ENCODE peak calls at places on chromosomes 4 and X, in four cellular contexts. S is ELR, A is stromal cell of bone marrow, H is left cardiac atrium. Y is an unnamed sample.

GRCh38 chrX:1444896-1445480 is 7.7 kb downstream of the ASMTL start:
- DNase-seq in S (no peak), A (no peak), H (peak), Y (peak)

GRCh38 chr4:126137782-126138170 is 823.0 kb downstream of the FAT4 start:
- DNase-seq in S (no peak), H (no peak), A (no peak), Y (no peak)

GRCh38 chrX:118974088-118974907 is at the start of gene LONRF3:
- DNase-seq in H (peak), S (peak), A (peak), Y (peak)

GRCh38 chr4:115851918-115852766 is 738.7 kb upstream of the NDST4 start:
- DNase-seq in S (peak), A (no peak), H (no peak), Y (peak)

GRCh38 chrX:40734956-40735317 is 405 bp downstream of the MED14 start:
- DNase-seq in S (peak), A (no peak), H (peak), Y (peak)

GRCh38 chr4:163694385-163694784 is 199.9 kb downstream of the TMA16 start:
- DNase-seq in A (no peak), H (no peak), S (peak), Y (no peak)

GRCh38 chrX:72714471-72714916 is 388 bp upstream of the PHKA1 start:
- DNase-seq in H (peak), A (peak), S (peak), Y (peak)

GRCh38 chrX:154727418-154728323 is 23.2 kb downstream of the GAB3 start:
- DNase-seq in H (peak), S (peak), A (no peak), Y (peak)

GRCh38 chr4:41507292-41507933 is 30.5 kb upstream of the LIMCH1 start:
- DNase-seq in S (peak), H (no peak), A (peak), Y (no peak)

GRCh38 chr4:2352171-2352570 is 66.3 kb downstream of the ZFYVE28 start:
- DNase-seq in A (no peak), H (no peak), S (no peak), Y (no peak)

GRCh38 chr4:179112441-179113170 is 1670.4 kb upstream of the AGA start:
- DNase-seq in A (no peak), S (peak), H (no peak), Y (no peak)

GRCh38 chrX:104696667-104697066 is 130.7 kb downstream of the IL1RAPL2 start:
- DNase-seq in H (no peak), S (no peak), A (no peak), Y (no peak)

GRCh38 chr4:16617416-16617815 is 281.0 kb downstream of the LDB2 start:
- DNase-seq in H (no peak), A (peak), S (no peak), Y (no peak)

GRCh38 chrX:53563324-53563723 is 123.2 kb downstream of the HUWE1 start:
- DNase-seq in H (no peak), S (no peak), A (no peak), Y (no peak)

GRCh38 chrX:129115104-129115503 is 408.2 kb downstream of the SMARCA1 start:
- DNase-seq in S (peak), A (no peak), H (no peak), Y (no peak)

GRCh38 chr4:48184891-48185290 is 50.8 kb upstream of the TXK start:
- DNase-seq in H (no peak), A (peak), S (no peak), Y (no peak)

GRCh38 chr4:41887821-41888699 is 47.2 kb upstream of the TMEM33 start:
- DNase-seq in S (peak), H (no peak), A (peak), Y (peak)

GRCh38 chr4:73055241-73055897 is 14.1 kb downstream of the COX18 start:
- DNase-seq in S (no peak), A (no peak), H (no peak), Y (no peak)

GRCh38 chrX:14712096-14712495 is 160.8 kb downstream of the FANCB start:
- DNase-seq in A (no peak), S (peak), H (no peak), Y (no peak)

GRCh38 chrX:19085975-19086772 is 36.1 kb downstream of the ADGRG2 start:
- DNase-seq in S (no peak), A (no peak), H (no peak), Y (no peak)

Y was measured in right cardiac atrium.